ENCODE peak calls at places on chromosome 20, in six cellular contexts. W, E, U, I, G and C are unnamed samples.

GRCh38 chr20:17645546-17646208 is 36.4 kb downstream of the RRBP1 start:
- DNase-seq in I (no peak), E (no peak), G (no peak), W (no peak), U (no peak), C (no peak)

GRCh38 chr20:17747431-17747846 is 47.7 kb downstream of the BANF2 start:
- DNase-seq in E (no peak), U (peak), G (peak), W (no peak), I (no peak), C (no peak)

GRCh38 chr20:35320396-35321126 is 28.3 kb upstream of the FAM83C start:
- DNase-seq in U (peak), E (no peak), I (no peak), G (peak), W (no peak), C (no peak)

GRCh38 chr20:24948939-24949679 is at the start of gene CST7:
- DNase-seq in U (no peak), W (peak), I (peak), G (no peak), E (no peak), C (peak)

GRCh38 chr20:19430641-19431307 is 218.3 kb downstream of the SLC24A3 start:
- DNase-seq in G (no peak), U (no peak), W (no peak), I (no peak), E (no peak), C (no peak)

GRCh38 chr20:15814903-15815302 is 758.3 kb downstream of the KIF16B start:
- DNase-seq in G (no peak), U (no peak), W (no peak), I (no peak), E (no peak), C (no peak)

GRCh38 chr20:53582574-53583351 is 10.9 kb downstream of the ZNF217 start:
- DNase-seq in I (no peak), E (no peak), G (peak), W (no peak), U (peak), C (peak)

GRCh38 chr20:38197217-38198008 is 32.3 kb upstream of the TGM2 start:
- DNase-seq in G (no peak), U (no peak), E (no peak), W (no peak), I (no peak), C (no peak)

GRCh38 chr20:33229843-33230242 is 6.0 kb upstream of the BPIFA1 start:
- DNase-seq in U (no peak), I (no peak), W (no peak), G (no peak), E (no peak), C (no peak)

GRCh38 chr20:39048000-39048696 is 86.0 kb downstream of the DHX35 start:
- DNase-seq in G (peak), E (peak), U (peak), I (peak), W (peak), C (peak)

GRCh38 chr20:61889659-61890058 is 176.0 kb downstream of the TAF4 start:
- DNase-seq in W (no peak), U (no peak), E (no peak), G (no peak), I (no peak), C (no peak)

GRCh38 chr20:38225240-38225899 is 35.2 kb downstream of the KIAA1755 start:
- DNase-seq in W (no peak), U (no peak), I (no peak), E (no peak), G (no peak), C (no peak)

GRCh38 chr20:32067234-32067821 is 15.3 kb downstream of the HCK start:
- DNase-seq in W (no peak), U (peak), E (no peak), G (peak), I (no peak), C (no peak)

GRCh38 chr20:54123587-54124180 is 50.1 kb downstream of the CYP24A1 start:
- DNase-seq in E (peak), I (peak), W (peak), U (peak), G (peak), C (no peak)

GRCh38 chr20:25281541-25281991 is 33.7 kb downstream of the PYGB start:
- DNase-seq in W (peak), G (no peak), I (peak), U (no peak), E (peak), C (peak)

GRCh38 chr20:17620371-17621228 is 50.7 kb downstream of the DSTN start:
- DNase-seq in U (no peak), E (peak), G (no peak), W (peak), I (peak), C (no peak)

GRCh38 chr20:11867286-11867921 is 50.3 kb upstream of the BTBD3 start:
- DNase-seq in E (no peak), W (no peak), G (no peak), I (no peak), U (no peak), C (no peak)

GRCh38 chr20:51318058-51318960 is 224.2 kb downstream of the NFATC2 start:
- DNase-seq in E (peak), G (peak), I (peak), U (no peak), W (peak), C (no peak)

GRCh38 chr20:44273231-44274215 is 26.4 kb downstream of the GDAP1L1 start:
- DNase-seq in I (no peak), E (no peak), W (no peak), G (no peak), U (no peak), C (no peak)

GRCh38 chr20:64140421-64140820 is 23.8 kb upstream of the MYT1 start:
- DNase-seq in G (no peak), I (no peak), U (no peak), E (no peak), W (no peak), C (no peak)

GRCh38 chr20:41609476-41609875 is 8.7 kb downstream of the CHD6 start:
- DNase-seq in U (no peak), W (no peak), E (no peak), G (no peak), I (no peak), C (no peak)

GRCh38 chr20:5621305-5621704 is 128.9 kb upstream of the SHLD1 start:
- DNase-seq in W (no peak), I (no peak), G (no peak), U (peak), E (no peak), C (no peak)

GRCh38 chr20:37956099-37956498 is 53.2 kb downstream of the VSTM2L start:
- DNase-seq in U (peak), I (no peak), G (no peak), W (no peak), E (no peak), C (no peak)

GRCh38 chr20:1674361-1674760 is 16.8 kb upstream of the SIRPG start:
- DNase-seq in W (no peak), G (no peak), U (no peak), I (peak), E (no peak), C (no peak)

GRCh38 chr20:38747495-38748096 is 664 bp upstream of the ACTR5 start:
- DNase-seq in E (no peak), I (no peak), G (no peak), U (no peak), W (no peak), C (no peak)

GRCh38 chr20:12808006-12808567 is 200.7 kb upstream of the SPTLC3 start:
- DNase-seq in W (no peak), U (no peak), G (no peak), I (no peak), E (no peak), C (no peak)

GRCh38 chr20:61758556-61759200 is 307.0 kb downstream of the TAF4 start:
- DNase-seq in W (no peak), G (no peak), I (no peak), U (no peak), E (no peak), C (no peak)